ENCODE peak calls at places on chromosomes 5 and 9, in five cellular contexts. D is PC-3, F is A549, L is AG10803, W is mammary epithelial cell. R is an unnamed sample.
A peak's percentile ranks its signal among the peaks of the same experiment; 100 is the strongest.

GRCh38 chr9:69036319-69036718 is 767 bp downstream of the FXN start:
- DNase-seq in F (no peak), L (no peak), D (peak; percentile 3), W (peak; percentile 32), R (peak; percentile 53)

GRCh38 chr5:125717209-125717608 is 706.0 kb upstream of the GRAMD2B start:
- DNase-seq in W (peak; percentile 74), L (peak; percentile 8), D (peak; percentile 41), F (peak; percentile 17), R (no peak)

GRCh38 chr9:112887377-112887776 is 3.3 kb downstream of the SLC46A2 start:
- DNase-seq in L (no peak), W (no peak), D (no peak), F (peak; percentile 18), R (no peak)

GRCh38 chr5:40834391-40834848 is 602 bp downstream of the RPL37 start:
- DNase-seq in F (peak; percentile 42), D (no peak), W (no peak), L (peak; percentile 44), R (no peak)

GRCh38 chr9:72407047-72407446 is 42.0 kb upstream of the ZFAND5 start:
- DNase-seq in F (no peak), D (no peak), L (no peak), W (no peak), R (no peak)

GRCh38 chr9:27784999-27785713 is 211.9 kb upstream of the C9orf72 start:
- DNase-seq in W (peak; percentile 94), L (no peak), F (no peak), D (no peak), R (no peak)

GRCh38 chr9:133687856-133688761 is 50.0 kb downstream of the SARDH start:
- DNase-seq in D (no peak), W (no peak), F (no peak), L (no peak), R (no peak)

GRCh38 chr5:145536133-145536532 is 299.0 kb downstream of the PRELID2 start:
- DNase-seq in W (no peak), L (no peak), D (no peak), F (no peak), R (no peak)

GRCh38 chr5:40505031-40505430 is 174.7 kb upstream of the PTGER4 start:
- DNase-seq in D (no peak), F (no peak), L (no peak), W (no peak), R (no peak)

GRCh38 chr9:22278426-22278825 is 168.2 kb upstream of the DMRTA1 start:
- DNase-seq in W (peak; percentile 20), F (no peak), D (no peak), L (peak; percentile 1), R (no peak)

GRCh38 chr5:157025093-157025698 is 33.7 kb downstream of the HAVCR1 start:
- DNase-seq in L (no peak), F (no peak), D (no peak), W (no peak), R (no peak)

GRCh38 chr5:150113047-150113744 is 26.8 kb upstream of the CSF1R start:
- DNase-seq in W (peak; percentile 76), D (peak; percentile 53), L (peak; percentile 33), F (no peak), R (peak; percentile 6)

GRCh38 chr9:99057665-99058625 is 47.0 kb upstream of the TGFBR1 start:
- DNase-seq in L (peak; percentile 85), D (peak; percentile 52), W (peak; percentile 84), F (no peak), R (peak; percentile 47)

GRCh38 chr5:177501874-177502678 is 4.7 kb upstream of the PDLIM7 start:
- DNase-seq in W (no peak), F (no peak), L (no peak), D (no peak), R (peak; percentile 77)

GRCh38 chr9:124126571-124127289 is 115.2 kb downstream of the LHX2 start:
- DNase-seq in W (peak; percentile 54), D (peak; percentile 77), L (peak; percentile 51), F (peak; percentile 75), R (peak; percentile 86)

GRCh38 chr5:112436139-112436538 is 17.1 kb upstream of the EPB41L4A start:
- DNase-seq in F (no peak), L (no peak), W (no peak), D (no peak), R (no peak)

GRCh38 chr5:174533127-174533453 is 191.3 kb upstream of the MSX2 start:
- DNase-seq in D (no peak), W (peak; percentile 6), L (no peak), F (peak; percentile 7), R (no peak)

GRCh38 chr9:134428559-134428958 is 102.3 kb downstream of the RXRA start:
- DNase-seq in W (no peak), L (no peak), F (no peak), D (no peak), R (no peak)

GRCh38 chr9:127664324-127664677 is 42.5 kb upstream of the CFAP157 start:
- DNase-seq in D (no peak), F (no peak), W (no peak), L (no peak), R (no peak)

GRCh38 chr5:171201285-171201684 is 107.8 kb upstream of the TLX3 start:
- DNase-seq in W (no peak), D (no peak), L (no peak), F (no peak), R (no peak)

GRCh38 chr5:79093762-79094161 is 17.8 kb upstream of the BHMT start:
- DNase-seq in W (no peak), L (no peak), D (no peak), F (no peak), R (no peak)

GRCh38 chr5:169651526-169651925 is 14.5 kb downstream of the DOCK2 start:
- DNase-seq in F (no peak), L (no peak), D (no peak), W (no peak), R (no peak)

GRCh38 chr9:137431416-137431931 is 8.3 kb downstream of the NOXA1 start:
- DNase-seq in L (no peak), D (no peak), W (no peak), F (no peak), R (no peak)

GRCh38 chr9:33437898-33438297 is 9.5 kb downstream of the AQP3 start:
- DNase-seq in L (no peak), D (no peak), F (no peak), W (no peak), R (no peak)

GRCh38 chr9:33437235-33437634 is 10.2 kb downstream of the AQP3 start:
- DNase-seq in W (no peak), D (no peak), F (no peak), L (no peak), R (no peak)

GRCh38 chr9:33439731-33440130 is 7.7 kb downstream of the AQP3 start:
- DNase-seq in L (peak; percentile 11), W (no peak), F (no peak), D (peak; percentile 21), R (no peak)

GRCh38 chr9:33440609-33441008 is 6.8 kb downstream of the AQP3 start:
- DNase-seq in F (no peak), L (no peak), W (no peak), D (no peak), R (no peak)

DNA sequence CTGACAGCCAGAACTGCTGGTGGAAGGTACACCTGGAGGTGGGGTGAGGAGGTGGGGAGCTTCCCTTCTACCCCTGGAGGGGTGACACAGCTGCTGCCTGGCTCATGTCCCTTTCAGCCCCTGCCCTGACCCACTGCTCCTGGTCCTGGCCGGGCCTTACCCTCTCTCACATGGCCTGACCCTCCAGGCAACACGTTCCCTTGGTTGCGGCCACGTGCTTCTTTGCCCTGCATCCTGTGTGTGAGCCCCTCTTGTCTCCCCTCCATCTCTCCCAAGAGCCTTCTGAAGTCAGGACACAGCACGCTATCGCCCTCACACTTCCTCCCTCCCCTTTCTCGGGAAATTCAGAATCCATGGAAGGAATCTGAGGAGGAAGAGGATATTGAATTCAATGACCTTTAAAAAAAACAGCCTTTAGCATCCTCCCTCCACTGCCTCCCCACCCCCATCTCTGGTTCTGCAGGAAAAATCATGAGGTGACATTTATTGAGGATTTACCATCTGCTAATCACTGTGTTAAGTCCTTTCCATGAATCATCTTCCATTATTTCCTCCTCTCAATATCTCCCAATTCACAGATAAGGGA is 8.4 kb downstream of the AQP3 start:
- DNase-seq in F (no peak), L (no peak), D (no peak), W (no peak), R (no peak)
- TF ChIP-seq CTCF in F (no peak), L (no peak), D (no peak), W (no peak), R (no peak)

GRCh38 chr5:181218795-181219124 is 4.3 kb upstream of the TRIM41 start:
- DNase-seq in F (no peak), L (no peak), D (no peak), W (no peak), R (no peak)

GRCh38 chr5:181215997-181216982 is 6.8 kb upstream of the TRIM41 start:
- DNase-seq in W (peak; percentile 48), D (peak; percentile 65), F (peak; percentile 91), L (no peak), R (no peak)

GRCh38 chr5:181217805-181218065 is 5.3 kb upstream of the TRIM41 start:
- DNase-seq in L (no peak), W (no peak), F (no peak), D (no peak), R (no peak)

GRCh38 chr5:181219262-181220177 is 3.6 kb upstream of the TRIM41 start:
- DNase-seq in W (no peak), F (no peak), L (no peak), D (no peak), R (no peak)

DNA sequence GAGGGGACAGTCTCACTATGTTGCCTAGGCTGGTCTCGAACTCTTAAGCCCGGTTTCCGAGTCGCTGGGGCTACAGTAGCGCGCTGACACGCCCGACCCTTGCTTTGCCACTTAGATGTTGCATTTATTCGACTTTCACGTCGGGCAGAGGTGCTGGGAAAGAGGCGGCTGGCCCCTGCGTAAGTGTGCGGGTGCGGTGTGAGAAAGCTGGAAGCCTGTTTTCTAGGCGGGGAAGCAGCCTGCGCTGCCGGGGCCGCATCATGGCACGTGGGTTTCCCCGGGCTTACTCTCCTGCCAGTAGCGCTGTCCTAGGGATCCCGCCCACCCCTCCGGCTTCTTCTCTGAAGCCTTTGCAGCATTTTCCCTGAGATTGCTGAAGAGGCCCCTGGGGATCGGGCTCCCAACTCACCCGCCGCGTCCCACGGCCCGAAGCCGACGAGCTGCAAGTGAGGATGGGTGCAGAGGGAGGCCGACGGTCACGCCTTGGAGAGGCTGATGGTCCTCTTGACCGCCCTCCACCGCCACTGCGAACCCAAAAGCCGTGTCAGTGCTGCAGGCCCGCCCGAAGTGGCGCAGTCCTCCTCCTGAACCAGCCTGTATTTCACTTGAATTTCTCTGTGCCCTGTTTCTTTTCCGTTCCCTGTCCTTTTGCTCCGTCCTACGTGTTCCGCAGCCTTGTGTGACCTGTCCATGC is 5.8 kb upstream of the TRIM41 start:
- DNase-seq in W (peak; percentile 58), D (peak; percentile 48), F (peak; percentile 88), L (peak; percentile 48), R (no peak)
- TF ChIP-seq CTCF in W (no peak), D (no peak), F (no peak), L (peak; percentile 24), R (peak; percentile 15)

GRCh38 chr9:2367970-2368369 is 253.6 kb upstream of the VLDLR start:
- DNase-seq in F (no peak), W (no peak), D (no peak), L (no peak), R (no peak)
- TF ChIP-seq CTCF in F (no peak), W (no peak), D (peak; percentile 20), L (peak; percentile 15), R (no peak)

DNA sequence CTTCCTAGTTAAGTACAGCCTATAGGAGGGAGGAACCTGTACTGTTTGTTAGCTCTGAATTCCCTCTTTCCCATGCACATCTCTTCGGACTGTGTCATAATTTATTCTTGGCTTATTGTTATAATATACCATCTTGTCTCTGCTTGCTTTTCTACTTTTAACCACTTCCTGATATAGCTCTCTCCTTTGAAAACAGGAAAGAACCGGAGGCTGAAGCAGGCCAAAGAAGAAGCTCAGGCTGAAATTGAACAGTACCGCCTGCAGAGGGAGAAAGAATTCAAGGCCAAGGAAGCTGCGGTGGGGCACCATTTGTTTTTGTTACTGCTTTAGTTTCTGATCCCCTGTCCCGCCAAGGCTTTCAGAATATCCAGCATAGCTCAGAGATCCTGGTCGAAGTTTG is 4.8 kb downstream of the ATP6V1G1 start:
- DNase-seq in D (peak; percentile 2), F (no peak), W (peak; percentile 90), L (peak; percentile 26), R (no peak)
- TF ChIP-seq CTCF in D (peak; percentile 35), F (no peak), W (peak; percentile 45), L (peak; percentile 46), R (peak; percentile 54)